ENCODE peak calls at places on chromosome 6, in nine cellular contexts. One of them, this sample, is unnamed.

GRCh38 chr6:36984581-36985383 is 1.2 kb downstream of the MTCH1 start:
- DNase-seq in hippocampal formation: peak; percentile 19
- DNase-seq in skeletal muscle cell: peak; percentile 49
- DNase-seq in cardiac muscle cell: peak; percentile 54
- DNase-seq in Ammon's horn: no peak
- DNase-seq in HL-60: no peak
- DNase-seq in stimulated activated CD8-positive, alpha-beta memory T cell treated with anti-CD3 and anti-CD28 coated beads, Interleukin-12 subunit alpha, Interleukin-12 subunit beta, amount 100 ng/mL, for 4 hours: no peak
- DNase-seq in stimulated activated CD4-positive, alpha-beta T cell treated with anti-CD3 and anti-CD28 coated beads, Interleukin-1b, Interleukin-23, amount 100 ng/mL, for 4 hours: peak; percentile 22
- DNase-seq in HepG2: no peak
- DNase-seq in this sample: peak; percentile 28

GRCh38 chr6:105346052-105346451 is 56.8 kb downstream of the PREP start:
- DNase-seq in skeletal muscle cell: peak; percentile 73
- DNase-seq in HL-60: no peak
- DNase-seq in stimulated activated CD4-positive, alpha-beta T cell treated with anti-CD3 and anti-CD28 coated beads, Interleukin-1b, Interleukin-23, amount 100 ng/mL, for 4 hours: no peak
- DNase-seq in hippocampal formation: no peak
- DNase-seq in Ammon's horn: no peak
- DNase-seq in HepG2: peak; percentile 41
- DNase-seq in stimulated activated CD8-positive, alpha-beta memory T cell treated with anti-CD3 and anti-CD28 coated beads, Interleukin-12 subunit alpha, Interleukin-12 subunit beta, amount 100 ng/mL, for 4 hours: no peak
- DNase-seq in cardiac muscle cell: peak; percentile 70
- DNase-seq in this sample: no peak

GRCh38 chr6:17470953-17471335 is 77.5 kb downstream of the CAP2 start:
- DNase-seq in stimulated activated CD4-positive, alpha-beta T cell treated with anti-CD3 and anti-CD28 coated beads, Interleukin-1b, Interleukin-23, amount 100 ng/mL, for 4 hours: no peak
- DNase-seq in HepG2: no peak
- DNase-seq in HL-60: no peak
- DNase-seq in stimulated activated CD8-positive, alpha-beta memory T cell treated with anti-CD3 and anti-CD28 coated beads, Interleukin-12 subunit alpha, Interleukin-12 subunit beta, amount 100 ng/mL, for 4 hours: no peak
- DNase-seq in hippocampal formation: no peak
- DNase-seq in skeletal muscle cell: peak; percentile 36
- DNase-seq in cardiac muscle cell: no peak
- DNase-seq in Ammon's horn: no peak
- DNase-seq in this sample: no peak

GRCh38 chr6:83511901-83512681 is at the start of gene PRSS35:
- DNase-seq in hippocampal formation: peak; percentile 43
- DNase-seq in Ammon's horn: peak; percentile 52
- DNase-seq in stimulated activated CD8-positive, alpha-beta memory T cell treated with anti-CD3 and anti-CD28 coated beads, Interleukin-12 subunit alpha, Interleukin-12 subunit beta, amount 100 ng/mL, for 4 hours: no peak
- DNase-seq in skeletal muscle cell: no peak
- DNase-seq in cardiac muscle cell: peak; percentile 87
- DNase-seq in stimulated activated CD4-positive, alpha-beta T cell treated with anti-CD3 and anti-CD28 coated beads, Interleukin-1b, Interleukin-23, amount 100 ng/mL, for 4 hours: no peak
- DNase-seq in HL-60: peak; percentile 46
- DNase-seq in HepG2: peak; percentile 7
- DNase-seq in this sample: peak; percentile 0

GRCh38 chr6:133431031-133431430 is 189.9 kb downstream of the EYA4 start:
- DNase-seq in HL-60: no peak
- DNase-seq in cardiac muscle cell: no peak
- DNase-seq in HepG2: no peak
- DNase-seq in stimulated activated CD8-positive, alpha-beta memory T cell treated with anti-CD3 and anti-CD28 coated beads, Interleukin-12 subunit alpha, Interleukin-12 subunit beta, amount 100 ng/mL, for 4 hours: no peak
- DNase-seq in stimulated activated CD4-positive, alpha-beta T cell treated with anti-CD3 and anti-CD28 coated beads, Interleukin-1b, Interleukin-23, amount 100 ng/mL, for 4 hours: no peak
- DNase-seq in skeletal muscle cell: no peak
- DNase-seq in Ammon's horn: no peak
- DNase-seq in hippocampal formation: no peak
- DNase-seq in this sample: no peak

GRCh38 chr6:135567375-135568083 is 70.0 kb upstream of the AHI1 start:
- DNase-seq in skeletal muscle cell: no peak
- DNase-seq in stimulated activated CD4-positive, alpha-beta T cell treated with anti-CD3 and anti-CD28 coated beads, Interleukin-1b, Interleukin-23, amount 100 ng/mL, for 4 hours: no peak
- DNase-seq in cardiac muscle cell: no peak
- DNase-seq in HepG2: no peak
- DNase-seq in HL-60: no peak
- DNase-seq in Ammon's horn: no peak
- DNase-seq in hippocampal formation: no peak
- DNase-seq in stimulated activated CD8-positive, alpha-beta memory T cell treated with anti-CD3 and anti-CD28 coated beads, Interleukin-12 subunit alpha, Interleukin-12 subunit beta, amount 100 ng/mL, for 4 hours: no peak
- DNase-seq in this sample: no peak

GRCh38 chr6:152642578-152643375 is 5.6 kb upstream of the SYNE1 start:
- DNase-seq in hippocampal formation: peak; percentile 8
- DNase-seq in stimulated activated CD8-positive, alpha-beta memory T cell treated with anti-CD3 and anti-CD28 coated beads, Interleukin-12 subunit alpha, Interleukin-12 subunit beta, amount 100 ng/mL, for 4 hours: no peak
- DNase-seq in cardiac muscle cell: peak; percentile 77
- DNase-seq in HL-60: peak; percentile 70
- DNase-seq in stimulated activated CD4-positive, alpha-beta T cell treated with anti-CD3 and anti-CD28 coated beads, Interleukin-1b, Interleukin-23, amount 100 ng/mL, for 4 hours: no peak
- DNase-seq in Ammon's horn: peak; percentile 80
- DNase-seq in skeletal muscle cell: no peak
- DNase-seq in HepG2: peak; percentile 53
- DNase-seq in this sample: no peak

GRCh38 chr6:158501638-158502592 is 58.0 kb upstream of the TMEM181 start:
- DNase-seq in HL-60: no peak
- DNase-seq in cardiac muscle cell: no peak
- DNase-seq in skeletal muscle cell: no peak
- DNase-seq in HepG2: no peak
- DNase-seq in stimulated activated CD4-positive, alpha-beta T cell treated with anti-CD3 and anti-CD28 coated beads, Interleukin-1b, Interleukin-23, amount 100 ng/mL, for 4 hours: no peak
- DNase-seq in Ammon's horn: no peak
- DNase-seq in stimulated activated CD8-positive, alpha-beta memory T cell treated with anti-CD3 and anti-CD28 coated beads, Interleukin-12 subunit alpha, Interleukin-12 subunit beta, amount 100 ng/mL, for 4 hours: no peak
- DNase-seq in hippocampal formation: no peak
- DNase-seq in this sample: no peak

GRCh38 chr6:170035104-170035503 is 255.8 kb downstream of the DLL1 start:
- DNase-seq in stimulated activated CD4-positive, alpha-beta T cell treated with anti-CD3 and anti-CD28 coated beads, Interleukin-1b, Interleukin-23, amount 100 ng/mL, for 4 hours: no peak
- DNase-seq in skeletal muscle cell: no peak
- DNase-seq in HL-60: no peak
- DNase-seq in HepG2: no peak
- DNase-seq in cardiac muscle cell: no peak
- DNase-seq in hippocampal formation: no peak
- DNase-seq in stimulated activated CD8-positive, alpha-beta memory T cell treated with anti-CD3 and anti-CD28 coated beads, Interleukin-12 subunit alpha, Interleukin-12 subunit beta, amount 100 ng/mL, for 4 hours: no peak
- DNase-seq in Ammon's horn: no peak
- DNase-seq in this sample: no peak

GRCh38 chr6:154350293-154350692 is 6.3 kb downstream of the IPCEF1 start:
- DNase-seq in hippocampal formation: no peak
- DNase-seq in stimulated activated CD8-positive, alpha-beta memory T cell treated with anti-CD3 and anti-CD28 coated beads, Interleukin-12 subunit alpha, Interleukin-12 subunit beta, amount 100 ng/mL, for 4 hours: no peak
- DNase-seq in Ammon's horn: peak; percentile 22
- DNase-seq in skeletal muscle cell: no peak
- DNase-seq in cardiac muscle cell: no peak
- DNase-seq in HepG2: no peak
- DNase-seq in HL-60: no peak
- DNase-seq in stimulated activated CD4-positive, alpha-beta T cell treated with anti-CD3 and anti-CD28 coated beads, Interleukin-1b, Interleukin-23, amount 100 ng/mL, for 4 hours: no peak
- DNase-seq in this sample: no peak

GRCh38 chr6:124999105-124999764 is 37.0 kb downstream of the RNF217 start:
- DNase-seq in hippocampal formation: no peak
- DNase-seq in stimulated activated CD4-positive, alpha-beta T cell treated with anti-CD3 and anti-CD28 coated beads, Interleukin-1b, Interleukin-23, amount 100 ng/mL, for 4 hours: no peak
- DNase-seq in stimulated activated CD8-positive, alpha-beta memory T cell treated with anti-CD3 and anti-CD28 coated beads, Interleukin-12 subunit alpha, Interleukin-12 subunit beta, amount 100 ng/mL, for 4 hours: no peak
- DNase-seq in skeletal muscle cell: no peak
- DNase-seq in Ammon's horn: no peak
- DNase-seq in HL-60: no peak
- DNase-seq in cardiac muscle cell: peak; percentile 25
- DNase-seq in HepG2: no peak
- DNase-seq in this sample: no peak

GRCh38 chr6:77034161-77034560 is 429.1 kb downstream of the HTR1B start:
- DNase-seq in stimulated activated CD4-positive, alpha-beta T cell treated with anti-CD3 and anti-CD28 coated beads, Interleukin-1b, Interleukin-23, amount 100 ng/mL, for 4 hours: no peak
- DNase-seq in HL-60: no peak
- DNase-seq in hippocampal formation: no peak
- DNase-seq in Ammon's horn: no peak
- DNase-seq in skeletal muscle cell: peak; percentile 82
- DNase-seq in HepG2: no peak
- DNase-seq in stimulated activated CD8-positive, alpha-beta memory T cell treated with anti-CD3 and anti-CD28 coated beads, Interleukin-12 subunit alpha, Interleukin-12 subunit beta, amount 100 ng/mL, for 4 hours: no peak
- DNase-seq in cardiac muscle cell: peak; percentile 84
- DNase-seq in this sample: no peak

This sample was measured in activated gamma-delta T cell treated with anti-CD3 and anti-CD28 coated beads, Interleukin-2, amount 50 U/mL, for 16 hours.